ENCODE peak calls at places on chromosome 21, in six cellular contexts. I is dermis blood vessel endothelial cell; O is LHCN-M2; J is activated CD4-positive, alpha-beta memory T cell treated with anti-CD3 and anti-CD28 coated beads for 36 hours; R is HCT116; D is Panc1. H is an unnamed sample.

GRCh38 chr21:42189860-42190491 is 29.0 kb upstream of the ABCG1 start:
- DNase-seq in I (no peak), O (no peak), J (peak), R (no peak), D (no peak), H (no peak)

GRCh38 chr21:41627428-41627827 is 119.5 kb upstream of the TMPRSS2 start:
- DNase-seq in I (no peak), O (peak), J (no peak), R (no peak), D (no peak), H (no peak)

GRCh38 chr21:45404726-45405270 is at the start of gene COL18A1:
- DNase-seq in I (peak), O (no peak), J (peak), R (no peak), D (no peak), H (no peak)

GRCh38 chr21:42222821-42223390 is 4.0 kb downstream of the ABCG1 start:
- DNase-seq in I (no peak), O (no peak), J (no peak), R (no peak), D (no peak), H (no peak)

GRCh38 chr21:41460578-41461527 is 34.8 kb downstream of the MX1 start:
- DNase-seq in I (peak), O (peak), J (peak), R (peak), D (peak), H (no peak)

GRCh38 chr21:16976132-16976666 is 536.6 kb upstream of the CXADR start:
- DNase-seq in I (no peak), O (no peak), J (no peak), R (no peak), D (no peak), H (no peak)

GRCh38 chr21:32021319-32022027 is 148.7 kb downstream of the HUNK start:
- DNase-seq in I (no peak), O (no peak), J (no peak), R (no peak), D (no peak), H (no peak)

GRCh38 chr21:45543710-45544448 is 1.6 kb upstream of the SLC19A1 start:
- DNase-seq in I (no peak), O (no peak), J (peak), R (no peak), D (no peak), H (no peak)

GRCh38 chr21:39908265-39908923 is 41.2 kb downstream of the PCP4 start:
- DNase-seq in I (no peak), O (no peak), J (no peak), R (no peak), D (no peak), H (no peak)